ENCODE peak calls at places on chromosomes 5 and 9, in four cellular contexts. R, P, A and G are unnamed samples.

GRCh38 chr5:39599721-39600431 is 175.1 kb upstream of the DAB2 start:
- DNase-seq in R (peak; percentile 3), P (no peak), A (no peak), G (no peak)

GRCh38 chr5:140227046-140227445 is 52.1 kb downstream of the CYSTM1 start:
- DNase-seq in R (no peak), P (no peak), A (no peak), G (no peak)

GRCh38 chr5:28808967-28809810 is 1770.8 kb upstream of the CDH9 start:
- DNase-seq in R (no peak), P (no peak), A (no peak), G (no peak)

GRCh38 chr5:89065919-89066318 is 182.9 kb upstream of the MEF2C start:
- DNase-seq in R (no peak), P (no peak), A (no peak), G (no peak)

GRCh38 chr9:98641675-98642074 is 67.1 kb downstream of the GABBR2 start:
- DNase-seq in R (no peak), P (no peak), A (no peak), G (no peak)

GRCh38 chr5:176677209-176677931 is 30.1 kb downstream of the TSPAN17 start:
- DNase-seq in R (no peak), P (no peak), A (no peak), G (no peak)

GRCh38 chr9:137550958-137551655 is 572 bp upstream of the MRPL41 start:
- DNase-seq in R (peak; percentile 90), P (peak; percentile 95), A (no peak), G (peak; percentile 54)

GRCh38 chr9:81613002-81613750 is 76.2 kb downstream of the TLE1 start:
- DNase-seq in R (no peak), P (no peak), A (no peak), G (no peak)

GRCh38 chr9:104858271-104858670 is 69.7 kb downstream of the ABCA1 start:
- DNase-seq in R (no peak), P (no peak), A (no peak), G (no peak)

GRCh38 chr5:61732376-61732775 is 400.3 kb downstream of the ZSWIM6 start:
- DNase-seq in R (no peak), P (no peak), A (peak; percentile 67), G (no peak)

GRCh38 chr5:145245354-145245753 is 589.8 kb downstream of the PRELID2 start:
- DNase-seq in R (peak; percentile 40), P (no peak), A (no peak), G (no peak)

GRCh38 chr5:176739461-176740051 is 70.8 kb upstream of the UNC5A start:
- DNase-seq in R (no peak), P (no peak), A (peak; percentile 54), G (no peak)

GRCh38 chr5:150642991-150643710 is 2.7 kb downstream of the SYNPO start:
- DNase-seq in R (no peak), P (no peak), A (no peak), G (no peak)

GRCh38 chr5:111930905-111931461 is 174.0 kb upstream of the NREP start:
- DNase-seq in R (no peak), P (no peak), A (no peak), G (no peak)

GRCh38 chr9:20016611-20017010 is 227.8 kb upstream of the SLC24A2 start:
- DNase-seq in R (no peak), P (no peak), A (no peak), G (no peak)

GRCh38 chr5:61667523-61668229 is 335.6 kb downstream of the ZSWIM6 start:
- DNase-seq in R (no peak), P (no peak), A (no peak), G (no peak)

GRCh38 chr9:85425153-85425611 is 316.6 kb downstream of the AGTPBP1 start:
- DNase-seq in R (peak; percentile 64), P (peak; percentile 87), A (peak; percentile 71), G (peak; percentile 84)

GRCh38 chr5:40486437-40487270 is 193.1 kb upstream of the PTGER4 start:
- DNase-seq in R (no peak), P (no peak), A (no peak), G (no peak)

GRCh38 chr9:94498801-94499454 is 56.0 kb upstream of the PCAT7 start:
- DNase-seq in R (no peak), P (no peak), A (no peak), G (no peak)

GRCh38 chr9:107597743-107598217 is 108.2 kb upstream of the KLF4 start:
- DNase-seq in R (no peak), P (no peak), A (no peak), G (no peak)

GRCh38 chr9:93132287-93132927 is 1.6 kb downstream of the NINJ1 start:
- DNase-seq in R (no peak), P (peak; percentile 61), A (no peak), G (no peak)

GRCh38 chr9:115210699-115211098 is 92.7 kb upstream of the TNC start:
- DNase-seq in R (no peak), P (no peak), A (no peak), G (no peak)

GRCh38 chr5:158430166-158430828 is 571.4 kb upstream of the CLINT1 start:
- DNase-seq in R (no peak), P (no peak), A (no peak), G (no peak)

GRCh38 chr5:79837707-79838620 is 148.3 kb downstream of the CMYA5 start:
- DNase-seq in R (no peak), P (no peak), A (no peak), G (no peak)

GRCh38 chr9:117815315-117815714 is 111.1 kb downstream of the TLR4 start:
- DNase-seq in R (no peak), P (no peak), A (no peak), G (no peak)

GRCh38 chr9:129569506-129570449 is 51.1 kb downstream of the C9orf50 start:
- DNase-seq in R (no peak), P (peak; percentile 57), A (no peak), G (no peak)

GRCh38 chr9:98786750-98787510 is 9.4 kb downstream of the ANKS6 start:
- DNase-seq in R (no peak), P (no peak), A (no peak), G (no peak)

GRCh38 chr5:37926732-37927131 is 86.9 kb upstream of the GDNF start:
- DNase-seq in R (no peak), P (no peak), A (no peak), G (no peak)

GRCh38 chr9:95008151-95008771 is 281.8 kb downstream of the AOPEP start:
- DNase-seq in R (no peak), P (no peak), A (no peak), G (no peak)

GRCh38 chr5:2149196-2149541 is 266.4 kb upstream of the IRX4 start:
- DNase-seq in R (peak; percentile 17), P (no peak), A (peak; percentile 33), G (no peak)

GRCh38 chr5:16492398-16493175 is 27.0 kb upstream of the ZNF622 start:
- DNase-seq in R (no peak), P (no peak), A (no peak), G (no peak)

GRCh38 chr5:120326651-120327050 is 137.4 kb upstream of the PRR16 start:
- DNase-seq in R (no peak), P (no peak), A (no peak), G (no peak)

GRCh38 chr9:19410594-19410993 is 1.8 kb downstream of the ACER2 start:
- DNase-seq in R (no peak), P (no peak), A (no peak), G (no peak)